ENCODE peak calls at places on chromosomes 11 and 22, in four cellular contexts. Z is IMR-90, M is HCT116, I is fibroblast of lung. V is an unnamed sample.

GRCh38 chr11:44754876-44755552 is 28.3 kb downstream of the TSPAN18 start:
- DNase-seq in Z (no peak), M (no peak), I (no peak), V (no peak)

GRCh38 chr22:47627561-47628253 is 865.3 kb downstream of the TBC1D22A start:
- DNase-seq in Z (no peak), M (peak; percentile 7), I (peak; percentile 18), V (peak; percentile 68)

GRCh38 chr11:17601206-17602075 is 54.4 kb downstream of the OTOG start:
- DNase-seq in Z (no peak), M (no peak), I (no peak), V (no peak)

GRCh38 chr22:43376765-43377485 is 33.8 kb upstream of the SCUBE1 start:
- DNase-seq in Z (no peak), M (no peak), I (no peak), V (no peak)

GRCh38 chr11:67317365-67318238 is 14.3 kb downstream of the SSH3 start:
- DNase-seq in Z (peak; percentile 89), M (peak; percentile 90), I (peak; percentile 91), V (peak; percentile 100)

GRCh38 chr11:61071208-61071681 is 31.0 kb upstream of the CD5 start:
- DNase-seq in Z (no peak), M (no peak), I (no peak), V (no peak)

GRCh38 chr11:31045335-31045734 is 324.2 kb downstream of the DCDC1 start:
- DNase-seq in Z (no peak), M (peak; percentile 10), I (peak; percentile 6), V (peak; percentile 11)

GRCh38 chr11:116865696-116866095 is 28.3 kb upstream of the APOA1 start:
- DNase-seq in Z (peak; percentile 37), M (no peak), I (no peak), V (no peak)

GRCh38 chr11:29629281-29629680 is 387.5 kb downstream of the KCNA4 start:
- DNase-seq in Z (no peak), M (no peak), I (no peak), V (peak; percentile 17)

GRCh38 chr11:73652046-73652730 is 5.8 kb downstream of the PLEKHB1 start:
- DNase-seq in Z (no peak), M (peak; percentile 36), I (no peak), V (peak; percentile 13)

GRCh38 chr11:125180413-125181305 is 16.1 kb downstream of the PKNOX2 start:
- DNase-seq in Z (peak; percentile 82), M (no peak), I (peak; percentile 65), V (peak; percentile 16)

GRCh38 chr11:68177877-68178276 is 35.2 kb downstream of the KMT5B start:
- DNase-seq in Z (no peak), M (no peak), I (no peak), V (no peak)

GRCh38 chr11:87722756-87723599 is 452.3 kb downstream of the RAB38 start:
- DNase-seq in Z (peak; percentile 2), M (no peak), I (peak; percentile 10), V (peak; percentile 64)

GRCh38 chr11:118180300-118180703 is 3.9 kb upstream of the SCN2B start:
- DNase-seq in Z (no peak), M (peak; percentile 55), I (peak; percentile 60), V (no peak)

GRCh38 chr11:10302294-10302743 is 2.6 kb upstream of the ADM start:
- DNase-seq in Z (no peak), M (no peak), I (no peak), V (peak; percentile 36)

GRCh38 chr11:86416494-86416893 is 41.8 kb downstream of the CCDC81 start:
- DNase-seq in Z (peak; percentile 60), M (no peak), I (no peak), V (no peak)

GRCh38 chr11:100561325-100561724 is 125.8 kb upstream of the ARHGAP42 start:
- DNase-seq in Z (peak; percentile 22), M (no peak), I (no peak), V (no peak)

GRCh38 chr11:118522571-118523072 is 4.7 kb upstream of the TTC36 start:
- DNase-seq in Z (peak; percentile 30), M (no peak), I (peak; percentile 28), V (peak; percentile 61)

GRCh38 chr11:93861808-93862207 is 11.4 kb upstream of the VSTM5 start:
- DNase-seq in Z (no peak), M (no peak), I (no peak), V (no peak)

GRCh38 chr11:115670538-115671200 is 166.5 kb upstream of the CADM1 start:
- DNase-seq in Z (no peak), M (no peak), I (no peak), V (no peak)

GRCh38 chr11:2940930-2941821 is 12.0 kb upstream of the PHLDA2 start:
- DNase-seq in Z (no peak), M (no peak), I (no peak), V (peak; percentile 62)

GRCh38 chr22:41976070-41976901 is 7.0 kb downstream of the SEPTIN3 start:
- DNase-seq in Z (no peak), M (no peak), I (no peak), V (no peak)

GRCh38 chr11:45919806-45920530 is 2.3 kb upstream of the PEX16 start:
- DNase-seq in Z (no peak), M (no peak), I (no peak), V (no peak)

GRCh38 chr22:50684986-50685385 is 12.4 kb downstream of the SHANK3 start:
- DNase-seq in Z (peak; percentile 39), M (no peak), I (peak; percentile 11), V (no peak)

GRCh38 chr11:84468255-84468654 is 1158.9 kb downstream of the DLG2 start:
- DNase-seq in Z (no peak), M (no peak), I (no peak), V (no peak)

GRCh38 chr22:46336119-46337078 is 885 bp downstream of the TRMU start:
- DNase-seq in Z (peak; percentile 8), M (no peak), I (peak; percentile 2), V (peak; percentile 4)

GRCh38 chr22:40414838-40415505 is 44.6 kb downstream of the SGSM3 start:
- DNase-seq in Z (no peak), M (no peak), I (no peak), V (no peak)

GRCh38 chr22:40416636-40417035 is 46.2 kb downstream of the SGSM3 start:
- DNase-seq in Z (no peak), M (no peak), I (no peak), V (no peak)

GRCh38 chr22:40417041-40417440 is 46.6 kb downstream of the SGSM3 start:
- DNase-seq in Z (no peak), M (no peak), I (no peak), V (no peak)

GRCh38 chr22:40416267-40416570 is 45.8 kb downstream of the SGSM3 start:
- DNase-seq in Z (no peak), M (no peak), I (no peak), V (no peak)

DNA sequence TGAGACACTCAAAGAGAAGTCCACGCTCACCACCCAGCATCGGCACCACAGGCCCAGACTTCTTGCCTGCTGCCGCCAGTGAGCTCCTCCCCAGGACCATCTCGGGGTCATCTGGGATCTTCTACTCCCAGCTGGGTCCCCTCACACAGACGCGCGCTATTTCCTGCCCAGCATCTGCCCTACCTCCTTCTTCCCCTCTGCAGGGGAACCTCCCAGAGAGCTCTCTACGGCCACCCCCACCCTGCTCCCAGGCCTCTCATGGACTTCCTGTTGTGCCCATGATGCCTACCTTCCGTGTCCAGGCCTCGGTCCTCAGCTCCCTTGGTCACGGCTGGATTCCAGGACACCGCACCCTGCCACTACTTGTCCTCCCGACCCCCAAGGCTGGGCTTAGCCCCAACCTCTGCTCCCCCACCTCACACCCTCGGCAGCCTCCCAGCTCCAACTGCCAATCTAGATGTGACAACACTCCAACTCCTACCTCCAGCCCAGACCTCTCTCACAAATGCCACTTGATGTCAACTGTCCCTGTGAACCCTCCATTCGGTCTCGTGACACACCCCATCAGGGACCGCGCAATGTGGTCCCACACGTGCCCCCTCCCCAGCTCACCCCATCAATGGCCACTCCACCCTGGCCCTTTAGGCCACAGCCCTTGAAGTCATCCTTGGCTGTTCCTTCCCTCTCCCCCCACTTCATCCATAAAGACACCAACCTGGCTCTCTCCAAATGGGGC is 45.3 kb downstream of the SGSM3 start:
- DNase-seq in Z (peak; percentile 12), M (no peak), I (no peak), V (no peak)
- H2AFZ ChIP-seq in Z (peak overlapping the region; percentile 41), M (no peak overlapping the region), I (no peak overlapping the region), V (no peak overlapping the region)

GRCh38 chr11:77074205-77074604 is 7.4 kb downstream of the CAPN5 start:
- DNase-seq in Z (no peak), M (no peak), I (no peak), V (no peak)
- H3K9ac ChIP-seq in Z (peak overlapping the region; percentile 57), M (peak overlapping the region; percentile 40), I (peak overlapping the region; percentile 65), V (no peak overlapping the region)

DNA sequence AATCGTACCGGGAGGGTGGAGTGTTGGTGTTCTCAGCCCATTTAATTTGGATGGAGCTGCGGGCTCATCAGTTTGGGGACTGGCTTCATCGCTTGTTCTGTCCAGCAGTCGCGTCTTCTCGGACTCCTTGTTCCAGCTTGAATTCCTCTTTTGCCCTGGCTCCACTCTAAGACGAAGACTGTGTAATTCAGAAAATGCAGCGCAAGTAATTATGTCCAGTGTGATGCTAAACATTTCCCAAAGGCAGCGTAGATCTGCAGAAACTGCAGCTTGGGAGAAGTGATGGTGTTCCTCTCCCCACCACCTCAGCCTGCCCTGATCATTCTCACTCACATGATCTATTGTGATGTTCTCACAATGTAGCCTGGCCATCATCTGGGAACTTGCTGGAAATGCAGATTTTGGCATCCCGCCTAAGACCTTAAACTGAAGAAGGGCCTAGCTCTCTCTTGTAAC is 666 bp downstream of the SLC25A18 start:
- DNase-seq in Z (peak; percentile 27), M (no peak), I (peak; percentile 64), V (no peak)
- TF ChIP-seq CTCF in Z (no peak), M (no peak), I (no peak), V (no peak)

DNA sequence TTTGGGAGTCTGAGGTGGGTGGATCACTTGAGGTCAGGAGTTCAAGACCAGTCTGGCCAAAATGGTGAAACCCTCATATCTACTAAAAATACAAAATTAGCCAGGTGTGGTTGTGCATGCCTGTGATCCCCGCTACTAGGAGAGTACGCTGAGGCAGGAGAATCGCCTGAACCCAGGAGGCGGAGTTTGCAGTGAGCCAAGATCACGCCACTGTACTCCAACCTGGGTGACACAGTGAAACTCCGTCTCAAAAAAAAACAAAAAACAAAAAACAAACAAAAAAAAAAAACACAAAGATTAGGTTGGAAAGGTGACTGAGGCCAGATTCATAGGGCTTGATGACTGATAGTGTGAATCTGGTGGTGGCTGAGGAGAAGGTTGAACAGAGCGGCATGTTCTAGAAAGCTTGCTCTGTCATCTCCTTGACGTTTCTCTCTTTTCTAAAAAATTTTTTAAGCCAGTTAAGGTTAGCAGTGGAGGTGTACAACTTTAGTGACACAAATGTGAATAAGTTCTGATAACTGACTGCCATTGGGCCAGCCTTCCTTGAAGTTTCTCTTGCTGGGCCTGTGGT is 40.9 kb downstream of the TXN2 start:
- DNase-seq in Z (no peak), M (no peak), I (no peak), V (no peak)
- H2AFZ ChIP-seq in Z (peak overlapping the region; percentile 61), M (no peak overlapping the region), I (no peak overlapping the region), V (no peak overlapping the region)